ENCODE peak calls at places on chromosomes 12 and 14, in four cellular contexts. A is tibial artery; G is fibroblast of the conjunctiva; V is activated T-cell treated with anti-CD3 and anti-CD28 coated beads, Interleukin-2, amount 50 U/mL, for 72 hours. E is an unnamed sample.

GRCh38 chr14:99569725-99570541 is 34.1 kb downstream of the CCDC85C start:
- DNase-seq in V (no peak), G (no peak), A (no peak), E (no peak)

GRCh38 chr12:121087467-121088207 is 45.0 kb upstream of the P2RX7 start:
- DNase-seq in G (no peak), V (no peak), A (no peak), E (no peak)

GRCh38 chr14:97783001-97783400 is 985.8 kb downstream of the VRK1 start:
- DNase-seq in G (no peak), A (no peak), V (no peak), E (no peak)

GRCh38 chr14:25048170-25049126 is 1.5 kb downstream of the STXBP6 start:
- DNase-seq in G (peak; percentile 62), V (no peak), A (peak; percentile 30), E (no peak)

GRCh38 chr14:77910506-77910905 is 110.6 kb downstream of the ADCK1 start:
- DNase-seq in V (no peak), A (no peak), G (no peak), E (no peak)

GRCh38 chr12:103647267-103647666 is 60.2 kb downstream of the STAB2 start:
- DNase-seq in A (no peak), G (no peak), V (no peak), E (no peak)

GRCh38 chr14:102993523-102993922 is 63.8 kb downstream of the CDC42BPB start:
- DNase-seq in G (no peak), A (no peak), V (no peak), E (no peak)

GRCh38 chr12:103560604-103561101 is 26.4 kb upstream of the STAB2 start:
- DNase-seq in V (no peak), A (peak; percentile 36), G (peak; percentile 85), E (no peak)

GRCh38 chr12:130826151-130826801 is 12.8 kb downstream of the STX2 start:
- DNase-seq in G (no peak), A (peak; percentile 37), V (peak; percentile 66), E (peak; percentile 58)